ENCODE peak calls at places on chromosomes 16 and 17, in nine cellular contexts. P, E, F, Z, G, L, A, B and Y are unnamed samples.

GRCh38 chr16:23310744-23311143 is 8.6 kb downstream of the SCNN1B start:
- DNase-seq in P (no peak), E (no peak), F (no peak), Z (no peak), G (no peak), L (no peak), A (no peak), B (no peak), Y (no peak)

GRCh38 chr17:64682261-64683181 is 20.4 kb upstream of the SMURF2 start:
- DNase-seq in P (peak), E (no peak), F (peak), Z (peak), G (no peak), L (no peak), A (no peak), B (no peak), Y (no peak)

GRCh38 chr16:10787304-10787703 is 31.3 kb downstream of the TVP23A start:
- DNase-seq in P (no peak), E (no peak), F (no peak), Z (no peak), G (no peak), L (no peak), A (no peak), B (no peak), Y (no peak)

GRCh38 chr17:43601280-43602050 is 55.3 kb upstream of the ETV4 start:
- DNase-seq in P (no peak), E (no peak), F (no peak), Z (peak), G (peak), L (no peak), A (no peak), B (no peak), Y (no peak)

GRCh38 chr17:38571833-38572274 is 33.9 kb downstream of the SRCIN1 start:
- DNase-seq in P (no peak), E (no peak), F (no peak), Z (no peak), G (no peak), L (no peak), A (no peak), B (no peak), Y (no peak)

GRCh38 chr16:12220721-12221120 is 244.2 kb downstream of the SNX29 start:
- DNase-seq in P (no peak), E (no peak), F (no peak), Z (no peak), G (no peak), L (no peak), A (no peak), B (no peak), Y (no peak)

GRCh38 chr17:79420318-79421243 is 190.3 kb downstream of the RBFOX3 start:
- DNase-seq in P (no peak), E (no peak), F (peak), Z (peak), G (no peak), L (no peak), A (no peak), B (no peak), Y (no peak)

GRCh38 chr16:15811778-15812750 is 44.8 kb downstream of the MYH11 start:
- DNase-seq in P (peak), E (no peak), F (peak), Z (peak), G (no peak), L (no peak), A (no peak), B (peak), Y (peak)

GRCh38 chr16:84266451-84266850 is 26.6 kb upstream of the KCNG4 start:
- DNase-seq in P (peak), E (no peak), F (peak), Z (peak), G (no peak), L (no peak), A (no peak), B (no peak), Y (peak)

GRCh38 chr17:28467456-28468025 is 5.9 kb upstream of the SLC13A2 start:
- DNase-seq in P (no peak), E (no peak), F (no peak), Z (peak), G (peak), L (peak), A (no peak), B (no peak), Y (peak)

GRCh38 chr16:76303637-76304314 is 26.6 kb downstream of the CNTNAP4 start:
- DNase-seq in P (no peak), E (no peak), F (no peak), Z (no peak), G (no peak), L (no peak), A (no peak), B (no peak), Y (no peak)

GRCh38 chr17:81842725-81843504 is 8.1 kb upstream of the PPP1R27 start:
- DNase-seq in P (no peak), E (no peak), F (peak), Z (no peak), G (no peak), L (no peak), A (no peak), B (no peak), Y (no peak)

GRCh38 chr17:17077861-17078732 is 35.8 kb downstream of the MPRIP start:
- DNase-seq in P (peak), E (no peak), F (peak), Z (no peak), G (no peak), L (no peak), A (peak), B (no peak), Y (no peak)

GRCh38 chr16:2473999-2474876 is 689 bp upstream of the TBC1D24 start:
- DNase-seq in P (no peak), E (peak), F (peak), Z (no peak), G (no peak), L (no peak), A (peak), B (no peak), Y (no peak)

GRCh38 chr16:25060920-25061319 is 45.8 kb upstream of the ARHGAP17 start:
- DNase-seq in P (no peak), E (no peak), F (no peak), Z (no peak), G (no peak), L (no peak), A (no peak), B (no peak), Y (no peak)

GRCh38 chr17:35148144-35148543 is 527 bp downstream of the UNC45B start:
- DNase-seq in P (no peak), E (no peak), F (no peak), Z (no peak), G (no peak), L (no peak), A (no peak), B (no peak), Y (no peak)

GRCh38 chr16:4494746-4495490 is 18.7 kb downstream of the HMOX2 start:
- DNase-seq in P (peak), E (no peak), F (peak), Z (peak), G (no peak), L (no peak), A (no peak), B (no peak), Y (no peak)

GRCh38 chr17:19301274-19301946 is 61.1 kb downstream of the B9D1 start:
- DNase-seq in P (no peak), E (no peak), F (no peak), Z (no peak), G (no peak), L (no peak), A (peak), B (peak), Y (no peak)

GRCh38 chr17:55273579-55274370 is 9.0 kb downstream of the HLF start:
- DNase-seq in P (no peak), E (no peak), F (no peak), Z (no peak), G (no peak), L (no peak), A (peak), B (no peak), Y (no peak)

GRCh38 chr17:74736423-74737298 is at the start of gene RAB37:
- DNase-seq in P (no peak), E (peak), F (no peak), Z (no peak), G (no peak), L (no peak), A (peak), B (no peak), Y (no peak)

GRCh38 chr17:40310882-40311391 is 2.0 kb downstream of the RARA start:
- DNase-seq in P (no peak), E (no peak), F (no peak), Z (no peak), G (no peak), L (peak), A (no peak), B (no peak), Y (no peak)

GRCh38 chr17:9239260-9239820 is 218.0 kb downstream of the NTN1 start:
- DNase-seq in P (no peak), E (no peak), F (no peak), Z (no peak), G (no peak), L (no peak), A (no peak), B (no peak), Y (no peak)

GRCh38 chr17:74012465-74012864 is 191.0 kb upstream of the RPL38 start:
- DNase-seq in P (no peak), E (peak), F (no peak), Z (no peak), G (no peak), L (no peak), A (no peak), B (no peak), Y (no peak)

GRCh38 chr16:75570351-75571104 is 4.3 kb downstream of the GABARAPL2 start:
- DNase-seq in P (no peak), E (no peak), F (no peak), Z (no peak), G (no peak), L (peak), A (no peak), B (no peak), Y (no peak)

GRCh38 chr17:6575596-6575988 is 19.2 kb upstream of the PITPNM3 start:
- DNase-seq in P (no peak), E (no peak), F (no peak), Z (no peak), G (no peak), L (no peak), A (no peak), B (no peak), Y (no peak)

GRCh38 chr16:73176577-73177013 is 128.7 kb upstream of the ZFHX3 start:
- DNase-seq in P (peak), E (no peak), F (peak), Z (peak), G (peak), L (no peak), A (no peak), B (no peak), Y (peak)

GRCh38 chr16:88782454-88783390 is 2.3 kb downstream of the PIEZO1 start:
- DNase-seq in P (peak), E (peak), F (peak), Z (peak), G (no peak), L (no peak), A (no peak), B (no peak), Y (no peak)

GRCh38 chr16:47026947-47027346 is 53.5 kb upstream of the DNAJA2 start:
- DNase-seq in P (no peak), E (no peak), F (no peak), Z (no peak), G (no peak), L (no peak), A (peak), B (no peak), Y (no peak)

GRCh38 chr16:2716948-2717347 is 3.1 kb downstream of the PRSS27 start:
- DNase-seq in P (no peak), E (no peak), F (no peak), Z (no peak), G (no peak), L (no peak), A (no peak), B (no peak), Y (no peak)

GRCh38 chr16:85515830-85516397 is 97.2 kb upstream of the GSE1 start:
- DNase-seq in P (peak), E (no peak), F (no peak), Z (no peak), G (no peak), L (no peak), A (peak), B (no peak), Y (no peak)

GRCh38 chr17:21252875-21253645 is at the start of gene NATD1:
- DNase-seq in P (peak), E (peak), F (peak), Z (peak), G (peak), L (peak), A (peak), B (peak), Y (peak)

GRCh38 chr17:5958850-5959249 is 111.3 kb upstream of the WSCD1 start:
- DNase-seq in P (no peak), E (no peak), F (peak), Z (no peak), G (no peak), L (no peak), A (no peak), B (no peak), Y (no peak)

GRCh38 chr17:64938290-64938689 is 19.0 kb upstream of the LRRC37A3 start:
- DNase-seq in P (peak), E (no peak), F (peak), Z (no peak), G (no peak), L (no peak), A (no peak), B (no peak), Y (no peak)

GRCh38 chr16:30447512-30448226 is 2.0 kb upstream of the SEPHS2 start:
- DNase-seq in P (no peak), E (no peak), F (no peak), Z (no peak), G (no peak), L (no peak), A (no peak), B (no peak), Y (no peak)
- H3K4me3 ChIP-seq in P (no peak), E (no peak), F (no peak), Z (no peak), G (no peak), L (no peak), A (no peak), B (no peak), Y (no peak)

DNA sequence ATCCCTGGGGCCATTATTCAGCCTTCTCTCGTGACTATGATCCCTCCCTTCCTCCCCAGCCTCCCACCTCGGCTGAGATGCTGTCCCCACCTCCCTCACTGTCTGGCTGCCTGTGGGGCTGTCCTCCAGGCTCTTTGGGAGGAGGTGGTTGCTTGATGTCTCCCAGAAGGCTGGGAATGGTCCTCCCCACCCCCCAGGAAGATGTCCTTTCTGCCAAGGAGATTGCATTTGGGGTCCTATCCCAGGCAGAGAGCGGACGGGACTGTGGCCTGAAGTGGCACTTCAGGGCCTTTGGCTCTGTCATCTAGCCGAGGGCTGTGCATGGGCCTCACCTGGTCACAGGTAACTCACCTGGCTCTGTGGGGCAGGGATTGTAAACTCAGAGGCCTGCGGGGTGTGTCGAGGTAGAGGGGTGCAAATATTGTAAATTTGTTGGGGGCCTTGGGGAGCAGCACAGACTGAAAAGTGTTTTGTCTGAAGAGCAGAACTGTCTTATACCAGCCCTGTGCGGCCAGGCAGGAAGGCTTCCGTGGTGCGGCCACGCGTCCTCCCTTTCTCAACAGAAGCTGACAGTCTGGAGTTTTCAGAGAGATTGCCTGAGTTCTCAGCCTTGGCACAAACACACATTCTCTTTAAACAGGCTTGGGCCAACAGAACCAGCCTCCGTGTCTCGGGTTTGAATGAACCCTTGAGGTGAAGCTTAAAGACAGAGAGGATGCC is 177.9 kb downstream of the SEC14L1 start:
- DNase-seq in P (no peak), E (no peak), F (no peak), Z (no peak), G (no peak), L (no peak), A (peak), B (peak), Y (no peak)
- H3K4me3 ChIP-seq in P (peak), E (no peak), F (peak), Z (peak), G (no peak), L (peak), A (peak), B (no peak), Y (peak)

GRCh38 chr17:76704799-76705198 is 6.0 kb downstream of the MXRA7 start:
- DNase-seq in P (no peak), E (no peak), F (no peak), Z (no peak), G (no peak), L (no peak), A (no peak), B (no peak), Y (no peak)
- H3K4me3 ChIP-seq in P (no peak), E (no peak), F (no peak), Z (no peak), G (no peak), L (no peak), A (no peak), B (no peak), Y (no peak)

GRCh38 chr17:2048805-2049204 is 6.1 kb upstream of the HIC1 start:
- DNase-seq in P (no peak), E (no peak), F (no peak), Z (no peak), G (no peak), L (no peak), A (no peak), B (no peak), Y (no peak)
- H3K4me3 ChIP-seq in P (peak), E (peak), F (peak), Z (no peak), G (peak), L (peak), A (peak), B (no peak), Y (peak)

DNA sequence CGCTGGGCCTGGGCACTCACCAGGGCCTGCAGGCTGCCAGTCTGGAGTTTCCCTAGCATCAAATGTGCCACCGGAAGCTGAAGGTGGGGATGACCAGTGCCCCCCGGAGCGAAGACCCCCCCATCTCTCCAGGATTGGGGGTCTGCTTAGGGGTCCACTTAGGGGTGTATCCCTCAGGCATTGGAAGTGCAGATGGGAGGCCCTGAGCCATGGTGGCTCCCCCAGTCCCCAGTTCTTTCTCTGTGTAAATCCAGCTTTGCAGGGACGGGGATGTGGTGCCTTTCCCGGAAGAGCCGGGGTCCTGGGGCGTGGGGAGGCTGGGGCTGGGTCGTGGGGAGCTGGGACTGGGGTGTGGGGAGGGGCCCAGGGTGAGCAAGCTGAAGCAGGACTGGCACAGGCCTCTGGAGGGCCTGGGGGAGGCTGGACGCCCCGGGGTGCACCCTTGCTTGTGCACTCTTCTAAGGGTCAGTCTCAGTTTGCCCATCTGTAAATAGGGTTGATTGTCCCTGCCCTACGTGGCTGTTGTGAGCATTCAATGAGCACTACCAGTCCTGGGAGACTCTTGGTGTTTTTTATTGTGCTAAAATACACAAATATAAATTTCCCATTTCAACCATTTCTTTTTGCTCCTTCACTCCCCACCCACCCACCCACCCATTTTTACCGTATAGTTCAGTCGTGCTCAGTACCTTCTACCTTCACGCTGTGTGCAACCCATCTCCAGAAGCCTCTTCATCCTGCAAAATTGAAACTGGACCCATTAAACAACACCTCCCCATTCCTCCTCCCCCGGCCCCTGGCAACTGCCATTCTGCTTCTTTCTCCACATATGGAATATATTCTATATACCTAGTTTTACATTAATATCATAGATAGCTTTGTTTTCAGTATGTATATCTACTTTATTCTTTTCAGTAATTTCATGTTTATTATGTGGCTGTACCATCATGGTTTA is 7.7 kb upstream of the TBC1D3B start:
- DNase-seq in P (no peak), E (no peak), F (no peak), Z (no peak), G (no peak), L (no peak), A (no peak), B (no peak), Y (no peak)
- H3K4me3 ChIP-seq in P (no peak), E (no peak), F (no peak), Z (peak), G (peak), L (peak), A (peak), B (no peak), Y (peak)

DNA sequence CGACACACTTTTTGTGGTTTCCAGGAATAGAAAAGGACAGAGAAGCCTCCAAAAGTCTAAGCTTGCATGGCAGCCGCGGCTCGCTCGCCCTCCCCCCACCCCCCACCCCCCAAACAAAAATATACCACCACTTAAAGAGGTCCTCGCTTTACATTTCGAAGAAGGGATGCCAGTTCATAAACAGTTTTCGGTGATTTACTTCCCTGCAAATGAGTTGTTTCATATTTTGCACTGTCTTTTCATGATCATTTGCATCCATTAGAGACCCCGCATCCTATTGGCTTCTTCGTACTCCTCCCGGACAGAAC is 234 bp downstream of the HOXB8 start:
- DNase-seq in P (no peak), E (no peak), F (no peak), Z (no peak), G (no peak), L (no peak), A (no peak), B (no peak), Y (no peak)
- H3K4me3 ChIP-seq in P (no peak), E (no peak), F (no peak), Z (no peak), G (no peak), L (peak), A (no peak), B (no peak), Y (peak)